ENCODE peak calls at places on chromosomes 2 and 18, in five cellular contexts. R is T-cell; Y is effector memory CD8-positive, alpha-beta T cell; T is AG10803; F is EL. D is an unnamed sample.

GRCh38 chr18:79493801-79494211 is 98.1 kb downstream of the NFATC1 start:
- DNase-seq in R (no peak), Y (no peak), T (no peak), F (no peak), D (no peak)

GRCh38 chr2:96142217-96143113 is 2.8 kb downstream of the DUSP2 start:
- DNase-seq in R (no peak), Y (peak; percentile 64), T (no peak), F (no peak), D (no peak)

GRCh38 chr18:2192562-2192961 is 378.7 kb downstream of the METTL4 start:
- DNase-seq in R (no peak), Y (no peak), T (no peak), F (no peak), D (no peak)

GRCh38 chr2:36568533-36569246 is 29.3 kb downstream of the FEZ2 start:
- DNase-seq in R (no peak), Y (no peak), T (peak; percentile 63), F (peak; percentile 91), D (no peak)

GRCh38 chr2:171615071-171615470 is 72.2 kb upstream of the DYNC1I2 start:
- DNase-seq in R (no peak), Y (no peak), T (peak; percentile 54), F (peak; percentile 31), D (no peak)

GRCh38 chr18:34329840-34330239 is 105.1 kb upstream of the NOL4 start:
- DNase-seq in R (no peak), Y (no peak), T (no peak), F (no peak), D (no peak)

GRCh38 chr2:195658541-195658890 is 1.5 kb downstream of the SLC39A10 start:
- DNase-seq in R (no peak), Y (no peak), T (peak; percentile 70), F (peak; percentile 78), D (no peak)

GRCh38 chr2:70656421-70657010 is 102.9 kb upstream of the TGFA start:
- DNase-seq in R (peak; percentile 52), Y (no peak), T (no peak), F (no peak), D (no peak)

GRCh38 chr2:222805591-222806304 is 55.1 kb upstream of the ACSL3 start:
- DNase-seq in R (no peak), Y (no peak), T (peak; percentile 38), F (no peak), D (no peak)

GRCh38 chr2:237324446-237325236 is 89.3 kb downstream of the COL6A3 start:
- DNase-seq in R (no peak), Y (no peak), T (peak; percentile 46), F (peak; percentile 32), D (no peak)

GRCh38 chr2:11312770-11313471 is 31.5 kb downstream of the ROCK2 start:
- DNase-seq in R (no peak), Y (no peak), T (no peak), F (no peak), D (no peak)

GRCh38 chr2:241391892-241392665 is 36.0 kb downstream of the FARP2 start:
- DNase-seq in R (no peak), Y (no peak), T (peak; percentile 74), F (peak; percentile 35), D (no peak)

GRCh38 chr18:28123401-28124030 is 53.4 kb downstream of the CDH2 start:
- DNase-seq in R (no peak), Y (no peak), T (peak; percentile 62), F (no peak), D (no peak)

GRCh38 chr2:101204400-101205095 is 48.1 kb upstream of the CNOT11 start:
- DNase-seq in R (no peak), Y (no peak), T (no peak), F (peak; percentile 9), D (no peak)

GRCh38 chr2:189299974-189300373 is 120.4 kb upstream of the COL5A2 start:
- DNase-seq in R (no peak), Y (no peak), T (no peak), F (no peak), D (no peak)

GRCh38 chr2:124647245-124647644 is 622.2 kb downstream of the CNTNAP5 start:
- DNase-seq in R (no peak), Y (no peak), T (no peak), F (no peak), D (no peak)

GRCh38 chr18:2985628-2986027 is 27.3 kb downstream of the LPIN2 start:
- DNase-seq in R (no peak), Y (no peak), T (peak; percentile 40), F (peak; percentile 45), D (no peak)

GRCh38 chr2:45892757-45893156 is 241.3 kb downstream of the PRKCE start:
- DNase-seq in R (no peak), Y (no peak), T (no peak), F (peak; percentile 5), D (no peak)

GRCh38 chr18:58615150-58616132 is 13.4 kb downstream of the ALPK2 start:
- DNase-seq in R (peak; percentile 49), Y (peak; percentile 51), T (no peak), F (no peak), D (no peak)